ENCODE peak calls at places on chromosome 10, in four cellular contexts. W is testis, T is endothelial cell of umbilical vein, X is ovary. B is an unnamed sample.

GRCh38 chr10:47095848-47096612 is 184.8 kb downstream of the PTPN20 start:
- DNase-seq in W (peak; percentile 66), T (no peak), X (no peak), B (peak; percentile 31)

GRCh38 chr10:127450644-127451043 is 98.5 kb upstream of the NPS start:
- DNase-seq in W (no peak), T (no peak), X (no peak), B (no peak)

GRCh38 chr10:49008505-49009202 is 69.0 kb upstream of the LRRC18 start:
- DNase-seq in W (no peak), T (no peak), X (no peak), B (peak; percentile 12)

GRCh38 chr10:98463022-98463421 is 16.3 kb upstream of the HPS1 start:
- DNase-seq in W (no peak), T (no peak), X (no peak), B (peak; percentile 73)

GRCh38 chr10:34768261-34768971 is 46.7 kb downstream of the PARD3 start:
- DNase-seq in W (peak; percentile 49), T (no peak), X (no peak), B (no peak)

GRCh38 chr10:101818958-101819633 is 852 bp upstream of the OGA start:
- DNase-seq in W (no peak), T (no peak), X (no peak), B (peak; percentile 26)

GRCh38 chr10:49761789-49762565 is at the start of gene OGDHL:
- DNase-seq in W (peak; percentile 91), T (peak; percentile 58), X (peak; percentile 79), B (peak; percentile 99)

GRCh38 chr10:43204394-43204942 is 62.4 kb downstream of the RASGEF1A start:
- DNase-seq in W (no peak), T (no peak), X (peak; percentile 14), B (no peak)

DNA sequence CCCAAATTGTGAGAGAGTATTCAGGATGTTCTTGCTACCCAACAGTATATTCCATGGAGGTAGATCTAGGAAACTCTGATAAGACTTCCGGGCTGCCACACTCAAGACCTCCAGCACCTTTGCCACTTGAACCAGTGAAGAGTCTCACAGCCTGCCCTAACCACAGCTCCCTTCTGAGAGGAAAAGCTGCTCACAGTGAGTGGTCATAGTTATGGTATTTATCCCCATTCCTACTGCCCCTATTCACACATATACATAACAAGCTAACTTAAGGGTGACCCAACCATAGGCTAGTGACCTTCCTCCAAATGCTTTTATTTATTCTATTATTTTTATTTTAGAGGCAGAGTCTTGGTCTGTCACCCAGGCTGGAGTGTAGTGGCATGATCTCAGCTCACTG is 156.3 kb downstream of the PTEN start:
- DNase-seq in W (no peak), T (no peak), X (no peak), B (no peak)
- TF ChIP-seq POLR2A in W (no peak), T (no peak), X (no peak), B (no peak)

DNA sequence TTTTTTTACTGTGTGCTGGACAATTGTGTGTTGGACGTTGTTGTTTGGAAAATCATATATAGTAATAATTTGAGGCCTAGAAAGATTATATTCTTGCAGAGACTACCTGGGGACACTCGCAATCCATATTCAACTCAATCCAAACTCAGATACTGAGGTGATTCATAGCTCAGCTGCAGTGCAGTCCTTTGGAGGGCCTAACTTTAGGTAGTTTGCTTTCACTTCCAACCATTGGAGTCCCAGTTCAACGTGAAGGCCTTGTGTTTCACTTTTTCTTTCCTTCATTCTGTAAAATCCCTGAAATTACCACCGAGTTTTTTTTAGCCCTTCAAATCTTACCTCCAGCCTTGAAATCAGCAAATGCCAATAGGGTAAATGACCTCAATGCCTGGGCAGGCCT is 32.3 kb downstream of the ATRNL1 start:
- DNase-seq in W (no peak), T (no peak), X (no peak), B (no peak)
- TF ChIP-seq POLR2A in W (no peak), T (no peak), X (no peak), B (no peak)

GRCh38 chr10:3108033-3108432 is 40.7 kb downstream of the PFKP start:
- DNase-seq in W (no peak), T (no peak), X (no peak), B (no peak)

GRCh38 chr10:3105905-3106304 is 38.6 kb downstream of the PFKP start:
- DNase-seq in W (no peak), T (no peak), X (no peak), B (no peak)

GRCh38 chr10:3107426-3107961 is 40.1 kb downstream of the PFKP start:
- DNase-seq in W (no peak), T (no peak), X (peak; percentile 77), B (no peak)

GRCh38 chr10:3108575-3109105 is 41.3 kb downstream of the PFKP start:
- DNase-seq in W (no peak), T (no peak), X (no peak), B (no peak)

DNA sequence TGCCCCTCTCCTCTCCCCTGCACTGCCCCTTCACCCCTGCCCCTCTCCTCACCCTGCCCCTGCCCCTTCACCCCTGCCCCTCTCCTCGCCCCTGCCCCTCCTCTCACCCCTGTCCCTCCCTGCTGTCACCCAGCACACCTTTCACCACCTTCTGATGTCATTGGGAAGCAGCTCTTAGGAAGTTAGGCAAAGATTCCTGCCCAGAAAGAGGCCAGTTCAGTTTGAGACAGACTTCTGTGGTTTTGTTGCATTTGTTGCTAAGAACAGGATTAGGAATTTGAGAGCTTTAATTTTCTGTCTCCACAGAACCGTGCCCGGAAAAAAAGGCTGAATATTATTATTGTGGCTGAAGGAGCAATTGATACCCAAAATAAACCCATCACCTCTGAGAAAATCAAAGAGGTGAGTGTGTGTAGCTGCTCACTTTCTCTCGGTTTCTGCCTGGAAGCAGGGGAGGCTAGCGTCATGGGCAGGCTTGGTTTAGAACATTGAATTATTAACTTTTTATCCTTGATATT is 39.6 kb downstream of the PFKP start:
- DNase-seq in W (no peak), T (no peak), X (no peak), B (no peak)
- TF ChIP-seq POLR2A in W (no peak), T (no peak), X (no peak), B (no peak)

DNA sequence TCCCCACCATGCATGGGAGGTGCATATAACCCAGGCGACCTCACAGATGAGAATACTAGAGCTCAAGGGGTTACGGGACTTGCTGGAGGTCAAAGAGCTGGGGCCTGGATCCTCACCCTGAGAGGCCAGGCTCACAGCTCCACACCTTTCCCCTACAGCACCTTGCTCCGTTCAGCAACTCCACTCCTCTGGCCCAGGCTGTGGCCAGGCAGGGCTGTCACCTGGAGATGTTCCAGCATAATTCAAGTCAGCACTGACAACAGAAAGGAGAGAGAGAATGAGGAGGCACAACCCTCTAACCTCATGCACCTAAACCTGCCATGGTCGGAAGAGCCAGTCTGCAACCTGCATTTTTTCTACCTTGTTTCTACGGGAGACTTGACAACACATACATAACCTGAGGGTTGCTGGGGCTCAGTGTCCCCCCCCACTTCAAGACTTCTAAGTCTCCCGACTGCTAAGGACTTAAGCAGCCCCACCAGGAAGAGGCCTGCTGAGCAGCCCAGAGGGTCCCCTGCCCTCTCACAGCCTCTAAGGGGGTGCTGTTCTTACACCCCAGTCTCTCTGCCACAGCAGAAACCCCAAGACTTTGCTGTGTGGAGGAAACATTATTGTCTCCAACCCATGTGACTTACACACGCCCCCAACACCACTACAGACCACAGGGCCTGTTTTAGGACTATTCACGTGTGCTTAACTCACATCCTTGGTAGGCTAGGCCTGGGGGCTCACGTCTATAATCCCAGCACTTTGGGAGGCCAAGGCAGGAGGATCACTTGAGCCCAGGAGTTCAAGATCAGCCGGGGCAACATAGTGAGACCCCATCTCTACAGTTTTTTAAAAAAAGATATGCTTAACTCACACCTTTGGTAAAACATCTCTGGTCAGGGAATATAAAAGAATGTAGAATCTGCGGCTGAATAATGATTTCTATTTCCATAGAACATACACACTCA is 175.6 kb downstream of the FAM107B start:
- DNase-seq in W (no peak), T (no peak), X (no peak), B (no peak)
- TF ChIP-seq POLR2A in W (no peak), T (no peak), X (no peak), B (no peak)

GRCh38 chr10:122421054-122421625 is 33.3 kb upstream of the ARMS2 start:
- DNase-seq in W (no peak), T (no peak), X (no peak), B (no peak)

GRCh38 chr10:122420624-122421007 is 33.8 kb upstream of the ARMS2 start:
- DNase-seq in W (no peak), T (no peak), X (no peak), B (no peak)

GRCh38 chr10:122419016-122419415 is 35.4 kb upstream of the ARMS2 start:
- DNase-seq in W (no peak), T (no peak), X (no peak), B (no peak)

GRCh38 chr10:122419890-122420623 is 34.4 kb upstream of the ARMS2 start:
- DNase-seq in W (no peak), T (no peak), X (no peak), B (no peak)

DNA sequence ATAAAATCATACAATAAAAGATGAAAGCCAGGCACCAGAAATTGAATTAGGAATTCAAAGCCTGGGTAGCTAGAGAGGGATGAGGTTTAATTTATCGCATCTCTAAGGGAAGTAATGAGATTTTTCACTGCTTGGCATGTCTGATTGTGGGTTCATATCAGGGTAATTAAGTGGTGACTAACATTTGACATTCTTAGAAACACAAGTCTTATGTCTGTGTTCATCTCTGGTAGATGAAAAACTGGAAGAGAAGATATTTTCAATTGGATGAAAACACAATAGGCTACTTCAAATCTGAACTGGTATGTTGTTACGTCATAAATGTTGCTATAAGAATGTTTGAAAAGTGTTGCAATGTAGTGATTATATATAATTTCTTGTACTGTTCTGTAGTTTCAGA is 36.8 kb upstream of the ARMS2 start:
- DNase-seq in W (no peak), T (no peak), X (no peak), B (no peak)
- TF ChIP-seq POLR2A in W (no peak), T (no peak), X (no peak), B (no peak)

DNA sequence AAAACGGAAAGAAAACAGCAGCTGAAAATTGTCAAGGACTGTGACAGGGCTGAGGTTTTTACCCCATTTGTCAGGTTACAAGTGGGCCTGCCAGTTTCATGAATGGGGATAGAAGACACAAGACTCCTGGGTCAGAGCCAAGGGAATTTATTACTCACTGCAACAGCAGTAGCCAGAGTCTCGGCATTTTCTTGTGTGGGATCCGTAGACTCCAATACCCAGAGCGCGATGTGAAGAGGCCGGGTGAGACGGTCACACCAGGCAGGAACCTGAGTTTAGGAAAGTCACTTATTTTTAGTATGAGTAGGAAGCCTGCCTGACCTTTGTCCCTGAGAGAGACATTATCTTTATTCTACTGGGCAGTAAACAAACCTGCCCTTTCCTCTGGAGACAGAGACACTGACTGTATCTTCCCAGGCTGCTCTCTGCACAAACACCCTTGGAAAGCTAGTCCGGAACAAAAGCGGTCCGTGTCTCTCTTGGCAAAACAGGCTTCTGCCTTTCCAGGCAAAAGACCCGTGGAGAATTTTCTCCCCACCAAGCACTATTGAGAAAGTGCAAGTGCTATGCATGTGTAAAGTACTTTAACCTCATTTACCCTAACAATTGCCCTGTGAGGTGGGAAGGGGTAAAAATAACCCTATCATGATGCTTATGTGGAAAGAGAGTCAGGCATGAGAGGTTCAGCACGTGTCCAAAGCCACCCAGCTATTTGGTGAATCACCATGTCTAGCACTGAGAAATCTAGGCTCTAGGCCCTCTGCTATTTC is 58.4 kb downstream of the JCAD start:
- DNase-seq in W (peak; percentile 59), T (peak; percentile 77), X (no peak), B (no peak)
- TF ChIP-seq POLR2A in W (no peak), T (no peak), X (no peak), B (no peak)